ENCODE peak calls at places on chromosomes 2 and 18, in five cellular contexts. A is renal cortical epithelial cell, N is activated T-cell treated with anti-CD3 and anti-CD28 coated beads for 1 hour, D is DMS153, P is HTR-8/SVneo. X is an unnamed sample.

GRCh38 chr2:163731735-163732134 is 4.1 kb downstream of the FIGN start:
- DNase-seq in P (no peak), D (no peak), A (no peak), N (no peak), X (no peak)

GRCh38 chr2:205763708-205764501 is 81.6 kb downstream of the NRP2 start:
- DNase-seq in N (no peak), A (peak; percentile 64), D (peak; percentile 72), P (peak; percentile 9), X (peak; percentile 67)

GRCh38 chr2:195647302-195647701 is 9.7 kb upstream of the SLC39A10 start:
- DNase-seq in P (no peak), N (no peak), A (no peak), D (no peak), X (no peak)

GRCh38 chr2:240906911-240907590 is 915 bp downstream of the CROCC2 start:
- DNase-seq in N (no peak), A (no peak), D (no peak), P (no peak), X (no peak)

GRCh38 chr2:238998775-238999174 is 150.9 kb downstream of the TWIST2 start:
- DNase-seq in N (no peak), D (no peak), A (no peak), P (no peak), X (no peak)

GRCh38 chr2:164430166-164430783 is 191.0 kb downstream of the GRB14 start:
- DNase-seq in P (peak; percentile 9), A (peak; percentile 63), D (peak; percentile 14), N (no peak), X (peak; percentile 53)

GRCh38 chr2:161077367-161078210 is 82.6 kb upstream of the TANK start:
- DNase-seq in A (no peak), P (no peak), D (no peak), N (peak; percentile 12), X (no peak)

GRCh38 chr2:16774980-16775963 is 109.6 kb upstream of the CYRIA start:
- DNase-seq in D (peak; percentile 5), N (no peak), A (peak; percentile 4), P (no peak), X (no peak)

GRCh38 chr18:61727241-61727640 is 165.6 kb downstream of the RNF152 start:
- DNase-seq in N (no peak), D (no peak), P (no peak), A (peak; percentile 49), X (no peak)

GRCh38 chr18:60732146-60732545 is 359.6 kb upstream of the MC4R start:
- DNase-seq in A (no peak), P (no peak), N (no peak), D (no peak), X (no peak)

GRCh38 chr2:190888449-190888848 is 7.8 kb downstream of the GLS start:
- DNase-seq in A (no peak), P (no peak), D (no peak), N (no peak), X (no peak)

GRCh38 chr18:9115984-9116383 is 13.5 kb downstream of the NDUFV2 start:
- DNase-seq in A (no peak), P (no peak), N (no peak), D (no peak), X (no peak)

GRCh38 chr18:36903215-36903928 is 74.4 kb downstream of the KIAA1328 start:
- DNase-seq in N (no peak), P (no peak), A (peak; percentile 37), D (no peak), X (no peak)

GRCh38 chr2:160251566-160251965 is 51.5 kb upstream of the ITGB6 start:
- DNase-seq in P (no peak), D (no peak), N (no peak), A (no peak), X (no peak)